ENCODE peak calls at places on chromosomes 13 and 19, in six cellular contexts. One of them, this sample, is unnamed.

GRCh38 chr13:24308488-24309020 is 826 bp upstream of the C1QTNF9 start:
- DNase-seq in CD8-positive, alpha-beta T cell: no peak
- DNase-seq in HepG2: no peak
- DNase-seq in HFF-Myc: no peak
- DNase-seq in left ventricle myocardium inferior: no peak
- DNase-seq in AG10803: no peak
- DNase-seq in this sample: no peak

GRCh38 chr13:99926014-99926731 is 45.4 kb downstream of the ZIC5 start:
- DNase-seq in CD8-positive, alpha-beta T cell: no peak
- DNase-seq in left ventricle myocardium inferior: no peak
- DNase-seq in HepG2: no peak
- DNase-seq in HFF-Myc: no peak
- DNase-seq in AG10803: peak
- DNase-seq in this sample: peak

GRCh38 chr13:108158746-108159145 is 56.6 kb downstream of the LIG4 start:
- DNase-seq in HepG2: no peak
- DNase-seq in AG10803: no peak
- DNase-seq in CD8-positive, alpha-beta T cell: no peak
- DNase-seq in left ventricle myocardium inferior: no peak
- DNase-seq in HFF-Myc: no peak
- DNase-seq in this sample: no peak

GRCh38 chr13:113777311-113778260 is 18.6 kb downstream of the TMEM255B start:
- DNase-seq in HFF-Myc: no peak
- DNase-seq in CD8-positive, alpha-beta T cell: no peak
- DNase-seq in AG10803: no peak
- DNase-seq in left ventricle myocardium inferior: no peak
- DNase-seq in HepG2: no peak
- DNase-seq in this sample: peak

GRCh38 chr13:38667526-38668094 is 19.3 kb upstream of the FREM2 start:
- DNase-seq in CD8-positive, alpha-beta T cell: no peak
- DNase-seq in HFF-Myc: no peak
- DNase-seq in HepG2: no peak
- DNase-seq in AG10803: no peak
- DNase-seq in left ventricle myocardium inferior: no peak
- DNase-seq in this sample: no peak

GRCh38 chr19:1066748-1067340 is at the start of gene ARHGAP45:
- DNase-seq in HFF-Myc: no peak
- DNase-seq in left ventricle myocardium inferior: no peak
- DNase-seq in HepG2: no peak
- DNase-seq in CD8-positive, alpha-beta T cell: peak
- DNase-seq in AG10803: no peak
- DNase-seq in this sample: no peak

GRCh38 chr13:21318891-21319532 is 140.1 kb downstream of the ZDHHC20 start:
- DNase-seq in CD8-positive, alpha-beta T cell: no peak
- DNase-seq in AG10803: no peak
- DNase-seq in left ventricle myocardium inferior: no peak
- DNase-seq in HFF-Myc: no peak
- DNase-seq in HepG2: no peak
- DNase-seq in this sample: peak

GRCh38 chr13:38213307-38213706 is 136.3 kb upstream of the UFM1 start:
- DNase-seq in CD8-positive, alpha-beta T cell: no peak
- DNase-seq in HepG2: no peak
- DNase-seq in left ventricle myocardium inferior: no peak
- DNase-seq in AG10803: no peak
- DNase-seq in HFF-Myc: no peak
- DNase-seq in this sample: no peak

GRCh38 chr19:42284066-42284501 is 15.0 kb downstream of the CIC start:
- DNase-seq in AG10803: peak
- DNase-seq in HFF-Myc: no peak
- DNase-seq in left ventricle myocardium inferior: peak
- DNase-seq in HepG2: no peak
- DNase-seq in CD8-positive, alpha-beta T cell: no peak
- DNase-seq in this sample: peak

GRCh38 chr19:15902254-15902653 is 4.4 kb upstream of the CYP4F2 start:
- DNase-seq in CD8-positive, alpha-beta T cell: no peak
- DNase-seq in HepG2: no peak
- DNase-seq in left ventricle myocardium inferior: no peak
- DNase-seq in AG10803: no peak
- DNase-seq in HFF-Myc: no peak
- DNase-seq in this sample: no peak

GRCh38 chr13:23427342-23428182 is 5.9 kb downstream of the SACS start:
- DNase-seq in CD8-positive, alpha-beta T cell: no peak
- DNase-seq in AG10803: peak
- DNase-seq in HepG2: peak
- DNase-seq in HFF-Myc: peak
- DNase-seq in left ventricle myocardium inferior: no peak
- DNase-seq in this sample: peak

GRCh38 chr19:36915992-36916830 is at the start of the genes ZNF568 and ZNF829:
- DNase-seq in HFF-Myc: peak
- DNase-seq in left ventricle myocardium inferior: peak
- DNase-seq in HepG2: peak
- DNase-seq in CD8-positive, alpha-beta T cell: peak
- DNase-seq in AG10803: peak
- DNase-seq in this sample: peak

GRCh38 chr19:45643024-45643926 is 4.1 kb upstream of the EML2 start:
- DNase-seq in left ventricle myocardium inferior: peak
- DNase-seq in AG10803: peak
- DNase-seq in HepG2: peak
- DNase-seq in HFF-Myc: no peak
- DNase-seq in CD8-positive, alpha-beta T cell: peak
- DNase-seq in this sample: peak

GRCh38 chr13:93496985-93497673 is 270.5 kb downstream of the GPC6 start:
- DNase-seq in HepG2: no peak
- DNase-seq in AG10803: no peak
- DNase-seq in HFF-Myc: no peak
- DNase-seq in left ventricle myocardium inferior: no peak
- DNase-seq in CD8-positive, alpha-beta T cell: no peak
- DNase-seq in this sample: peak

GRCh38 chr13:51180853-51181511 is 41.2 kb upstream of the FAM124A start:
- DNase-seq in left ventricle myocardium inferior: no peak
- DNase-seq in HepG2: no peak
- DNase-seq in AG10803: no peak
- DNase-seq in HFF-Myc: no peak
- DNase-seq in CD8-positive, alpha-beta T cell: no peak
- DNase-seq in this sample: no peak

GRCh38 chr13:80131204-80131603 is 209.7 kb downstream of the SPRY2 start:
- DNase-seq in CD8-positive, alpha-beta T cell: no peak
- DNase-seq in HepG2: no peak
- DNase-seq in AG10803: peak
- DNase-seq in HFF-Myc: no peak
- DNase-seq in left ventricle myocardium inferior: peak
- DNase-seq in this sample: peak

GRCh38 chr19:35139618-35139943 is 957 bp downstream of the FXYD1 start:
- DNase-seq in CD8-positive, alpha-beta T cell: no peak
- DNase-seq in HepG2: no peak
- DNase-seq in AG10803: no peak
- DNase-seq in HFF-Myc: no peak
- DNase-seq in left ventricle myocardium inferior: no peak
- DNase-seq in this sample: no peak

GRCh38 chr19:35141627-35142401 is 1.2 kb upstream of the FXYD7 start:
- DNase-seq in AG10803: no peak
- DNase-seq in left ventricle myocardium inferior: no peak
- DNase-seq in CD8-positive, alpha-beta T cell: no peak
- DNase-seq in HFF-Myc: no peak
- DNase-seq in HepG2: no peak
- DNase-seq in this sample: no peak

GRCh38 chr19:35142531-35143230 is 374 bp upstream of the FXYD7 start:
- DNase-seq in CD8-positive, alpha-beta T cell: peak
- DNase-seq in HFF-Myc: no peak
- DNase-seq in left ventricle myocardium inferior: peak
- DNase-seq in AG10803: no peak
- DNase-seq in HepG2: no peak
- DNase-seq in this sample: peak

GRCh38 chr19:35140207-35140897 is 1.7 kb downstream of the FXYD1 start:
- DNase-seq in HFF-Myc: no peak
- DNase-seq in CD8-positive, alpha-beta T cell: no peak
- DNase-seq in left ventricle myocardium inferior: no peak
- DNase-seq in AG10803: no peak
- DNase-seq in HepG2: no peak
- DNase-seq in this sample: no peak

GRCh38 chr19:35140898-35141626 is 2.0 kb upstream of the FXYD7 start:
- DNase-seq in HFF-Myc: peak
- DNase-seq in HepG2: peak
- DNase-seq in left ventricle myocardium inferior: peak
- DNase-seq in CD8-positive, alpha-beta T cell: peak
- DNase-seq in AG10803: peak
- DNase-seq in this sample: peak
- TF ChIP-seq CTCF in HFF-Myc: peak
- TF ChIP-seq CTCF in HepG2: peak
- TF ChIP-seq CTCF in left ventricle myocardium inferior: peak
- TF ChIP-seq CTCF in CD8-positive, alpha-beta T cell: peak
- TF ChIP-seq CTCF in AG10803: peak
- TF ChIP-seq CTCF in this sample: peak

GRCh38 chr19:18685597-18686164 is 2.2 kb downstream of the CRTC1 start:
- DNase-seq in HFF-Myc: no peak
- DNase-seq in AG10803: peak
- DNase-seq in CD8-positive, alpha-beta T cell: no peak
- DNase-seq in HepG2: no peak
- DNase-seq in left ventricle myocardium inferior: no peak
- DNase-seq in this sample: no peak

GRCh38 chr19:18683109-18683954 is at the start of gene CRTC1:
- DNase-seq in left ventricle myocardium inferior: peak
- DNase-seq in CD8-positive, alpha-beta T cell: peak
- DNase-seq in HFF-Myc: no peak
- DNase-seq in HepG2: peak
- DNase-seq in AG10803: peak
- DNase-seq in this sample: peak

GRCh38 chr19:18683955-18684641 is 618 bp downstream of the CRTC1 start:
- DNase-seq in CD8-positive, alpha-beta T cell: no peak
- DNase-seq in left ventricle myocardium inferior: no peak
- DNase-seq in AG10803: no peak
- DNase-seq in HepG2: no peak
- DNase-seq in HFF-Myc: no peak
- DNase-seq in this sample: no peak

GRCh38 chr19:18682807-18683108 is 722 bp upstream of the CRTC1 start:
- DNase-seq in AG10803: no peak
- DNase-seq in left ventricle myocardium inferior: no peak
- DNase-seq in HepG2: no peak
- DNase-seq in CD8-positive, alpha-beta T cell: peak
- DNase-seq in HFF-Myc: no peak
- DNase-seq in this sample: no peak

DNA sequence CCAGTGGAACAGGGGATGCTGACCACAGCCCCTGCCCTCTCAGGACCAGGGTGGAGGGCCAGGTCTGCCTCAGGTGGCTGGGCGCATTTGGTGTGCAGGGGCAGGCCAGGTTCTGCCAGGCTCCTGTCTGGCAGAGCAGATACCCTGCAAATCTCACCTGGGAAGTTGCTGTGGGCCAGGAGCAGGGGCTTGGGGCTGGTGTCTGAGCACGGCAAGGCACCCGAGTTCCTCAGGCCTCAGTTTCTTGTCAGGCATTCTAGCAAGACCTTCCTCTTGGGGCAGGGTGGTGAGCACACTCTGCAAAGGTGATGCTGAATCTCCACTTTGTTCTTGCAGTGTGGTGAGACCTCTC is 1.1 kb downstream of the CRTC1 start:
- DNase-seq in CD8-positive, alpha-beta T cell: no peak
- DNase-seq in left ventricle myocardium inferior: no peak
- DNase-seq in AG10803: no peak
- DNase-seq in HFF-Myc: no peak
- DNase-seq in HepG2: no peak
- DNase-seq in this sample: no peak
- H3K4me3 ChIP-seq in CD8-positive, alpha-beta T cell: peak
- H3K4me3 ChIP-seq in left ventricle myocardium inferior: peak
- H3K4me3 ChIP-seq in AG10803: peak
- H3K4me3 ChIP-seq in HFF-Myc: peak
- H3K4me3 ChIP-seq in HepG2: peak
- H3K4me3 ChIP-seq in this sample: no peak

DNA sequence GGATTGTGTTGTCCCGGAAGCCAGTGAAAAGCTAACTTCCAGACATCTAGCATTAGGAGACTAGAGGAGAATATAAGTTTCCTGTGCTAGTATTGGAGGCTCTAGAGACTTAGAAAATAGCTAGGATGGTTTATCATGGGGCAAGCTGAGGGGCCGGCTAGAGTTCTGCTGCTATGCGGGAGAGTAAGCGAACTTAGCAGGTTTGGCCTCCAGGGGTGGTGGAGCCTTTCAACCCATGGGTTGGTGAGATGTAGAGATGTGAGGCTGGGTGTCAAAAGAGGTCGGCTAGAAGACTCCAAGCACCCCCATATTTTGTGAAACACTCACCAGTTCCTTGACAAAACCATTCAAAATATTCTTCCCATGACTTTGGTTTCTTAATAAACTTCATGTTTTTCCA is 4.4 kb downstream of the SULT2A1 start:
- DNase-seq in left ventricle myocardium inferior: no peak
- DNase-seq in HFF-Myc: no peak
- DNase-seq in HepG2: no peak
- DNase-seq in AG10803: no peak
- DNase-seq in CD8-positive, alpha-beta T cell: no peak
- DNase-seq in this sample: no peak
- TF ChIP-seq CTCF in left ventricle myocardium inferior: no peak
- TF ChIP-seq CTCF in HFF-Myc: no peak
- TF ChIP-seq CTCF in HepG2: no peak
- TF ChIP-seq CTCF in AG10803: no peak
- TF ChIP-seq CTCF in CD8-positive, alpha-beta T cell: no peak
- TF ChIP-seq CTCF in this sample: no peak

GRCh38 chr13:41763772-41764171 is 197.1 kb downstream of the VWA8 start:
- DNase-seq in HFF-Myc: no peak
- DNase-seq in AG10803: no peak
- DNase-seq in HepG2: no peak
- DNase-seq in CD8-positive, alpha-beta T cell: no peak
- DNase-seq in left ventricle myocardium inferior: no peak
- DNase-seq in this sample: no peak
- H3K4me3 ChIP-seq in HFF-Myc: no peak
- H3K4me3 ChIP-seq in AG10803: no peak
- H3K4me3 ChIP-seq in HepG2: no peak
- H3K4me3 ChIP-seq in CD8-positive, alpha-beta T cell: no peak
- H3K4me3 ChIP-seq in left ventricle myocardium inferior: no peak
- H3K4me3 ChIP-seq in this sample: no peak

GRCh38 chr19:11964858-11965645 is at the start of gene ZNF763:
- DNase-seq in CD8-positive, alpha-beta T cell: peak
- DNase-seq in AG10803: peak
- DNase-seq in HFF-Myc: no peak
- DNase-seq in left ventricle myocardium inferior: peak
- DNase-seq in HepG2: peak
- DNase-seq in this sample: peak

GRCh38 chr19:11964496-11964857 is 363 bp upstream of the ZNF763 start:
- DNase-seq in HepG2: peak
- DNase-seq in HFF-Myc: no peak
- DNase-seq in CD8-positive, alpha-beta T cell: no peak
- DNase-seq in left ventricle myocardium inferior: peak
- DNase-seq in AG10803: no peak
- DNase-seq in this sample: no peak

GRCh38 chr19:11963566-11964355 is 1.1 kb upstream of the ZNF763 start:
- DNase-seq in CD8-positive, alpha-beta T cell: peak
- DNase-seq in AG10803: peak
- DNase-seq in HepG2: peak
- DNase-seq in left ventricle myocardium inferior: peak
- DNase-seq in HFF-Myc: no peak
- DNase-seq in this sample: peak
- TF ChIP-seq CTCF in CD8-positive, alpha-beta T cell: peak
- TF ChIP-seq CTCF in AG10803: peak
- TF ChIP-seq CTCF in HepG2: peak
- TF ChIP-seq CTCF in left ventricle myocardium inferior: peak
- TF ChIP-seq CTCF in HFF-Myc: peak
- TF ChIP-seq CTCF in this sample: peak

DNA sequence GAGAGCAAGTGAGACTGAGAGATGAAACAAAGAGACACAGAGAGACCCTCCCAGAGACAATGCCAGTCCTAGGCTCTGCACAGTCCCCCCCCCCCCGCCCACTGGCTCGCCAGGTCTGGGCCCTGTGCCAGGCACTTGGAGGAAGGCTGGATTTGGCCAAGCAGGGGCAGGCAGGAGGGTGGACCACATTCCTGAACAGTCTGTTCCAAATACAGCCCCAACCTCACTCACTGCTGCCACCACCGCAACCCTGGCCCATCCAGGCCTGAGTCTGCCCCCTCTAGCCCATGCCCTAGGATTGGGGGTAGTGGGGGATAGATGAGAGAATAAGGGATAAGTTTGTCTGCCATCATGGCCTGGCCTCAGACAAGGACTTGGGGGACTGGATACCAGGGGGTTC is 19.0 kb downstream of the CYP2F1 start:
- DNase-seq in HFF-Myc: no peak
- DNase-seq in CD8-positive, alpha-beta T cell: no peak
- DNase-seq in AG10803: no peak
- DNase-seq in left ventricle myocardium inferior: no peak
- DNase-seq in HepG2: no peak
- DNase-seq in this sample: no peak
- H3K4me3 ChIP-seq in HFF-Myc: no peak
- H3K4me3 ChIP-seq in CD8-positive, alpha-beta T cell: no peak
- H3K4me3 ChIP-seq in AG10803: no peak
- H3K4me3 ChIP-seq in left ventricle myocardium inferior: no peak
- H3K4me3 ChIP-seq in HepG2: no peak
- H3K4me3 ChIP-seq in this sample: no peak

This sample was measured in fibroblast of villous mesenchyme.